ENCODE peak calls at places on chromosomes 16 and 17, in four cellular contexts. B, G, J and H are unnamed samples.

GRCh38 chr17:27861979-27862378 is 31.2 kb downstream of the LYRM9 start:
- DNase-seq in B (no peak), G (no peak), J (peak; percentile 67), H (no peak)

GRCh38 chr16:69064789-69065313 is 40.6 kb upstream of the HAS3 start:
- DNase-seq in B (no peak), G (no peak), J (no peak), H (peak; percentile 12)

GRCh38 chr17:44133918-44134476 is 7.7 kb upstream of the HROB start:
- DNase-seq in B (no peak), G (no peak), J (no peak), H (no peak)

GRCh38 chr17:44781553-44782348 is 23.0 kb downstream of the ADAM11 start:
- DNase-seq in B (no peak), G (no peak), J (no peak), H (no peak)

GRCh38 chr17:15945493-15946209 is 721 bp downstream of the ADORA2B start:
- DNase-seq in B (no peak), G (no peak), J (peak; percentile 46), H (peak; percentile 71)

GRCh38 chr16:30335598-30336474 is 19.3 kb downstream of the CD2BP2 start:
- DNase-seq in B (peak; percentile 22), G (peak; percentile 63), J (peak; percentile 34), H (peak; percentile 70)

GRCh38 chr16:30416624-30417298 is 9.4 kb downstream of the ZNF771 start:
- DNase-seq in B (no peak), G (no peak), J (no peak), H (no peak)

GRCh38 chr17:80187090-80187489 is 17.3 kb downstream of the CARD14 start:
- DNase-seq in B (no peak), G (no peak), J (no peak), H (no peak)

GRCh38 chr16:13587171-13587570 is 332.8 kb upstream of the ERCC4 start:
- DNase-seq in B (no peak), G (no peak), J (no peak), H (no peak)

GRCh38 chr16:82761236-82761635 is 134.5 kb downstream of the CDH13 start:
- DNase-seq in B (peak; percentile 43), G (no peak), J (no peak), H (peak; percentile 78)

GRCh38 chr17:79036181-79036580 is 12.2 kb downstream of the C1QTNF1 start:
- DNase-seq in B (no peak), G (no peak), J (no peak), H (peak; percentile 19)

GRCh38 chr17:78341559-78342437 is 18.1 kb downstream of the SOCS3 start:
- DNase-seq in B (peak; percentile 80), G (peak; percentile 87), J (peak; percentile 79), H (peak; percentile 89)

DNA sequence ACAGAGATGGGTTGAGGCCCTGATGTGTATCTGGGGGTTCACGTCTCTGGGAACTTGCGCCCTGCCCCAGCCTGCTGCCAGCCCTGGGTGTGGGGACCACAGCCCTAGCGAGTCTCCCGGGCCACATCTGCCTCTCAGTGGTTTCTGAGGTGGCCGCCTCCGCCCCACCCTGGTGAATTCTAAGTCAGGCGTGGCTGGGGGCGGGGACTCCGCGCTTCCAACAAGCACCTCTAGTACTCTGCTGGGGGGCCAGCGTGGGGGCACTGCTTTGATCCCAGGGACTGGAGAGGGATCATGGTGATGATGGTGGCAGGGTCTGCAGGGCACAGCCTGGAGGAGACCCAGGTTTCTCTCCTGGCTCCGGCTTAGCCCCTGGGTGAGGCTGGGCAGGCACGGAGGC is 3.6 kb downstream of the GLIS2 start:
- DNase-seq in B (no peak), G (peak; percentile 58), J (peak; percentile 59), H (peak; percentile 76)
- H3K4me3 ChIP-seq in B (no peak overlapping the region), G (no peak overlapping the region), J (no peak overlapping the region), H (no peak overlapping the region)

GRCh38 chr17:12574525-12574924 is 91.2 kb upstream of the MYOCD start:
- DNase-seq in B (no peak), G (no peak), J (no peak), H (no peak)
- H3K27ac ChIP-seq in B (no peak overlapping the region), G (no peak overlapping the region), J (no peak overlapping the region), H (no peak overlapping the region)

GRCh38 chr17:40111221-40112128 is 10.3 kb upstream of the MSL1 start:
- DNase-seq in B (peak; percentile 94), G (peak; percentile 98), J (peak; percentile 93), H (peak; percentile 99)
- H3K4me3 ChIP-seq in B (no peak overlapping the region), G (no peak overlapping the region), J (no peak overlapping the region), H (peak overlapping the region; percentile 4)

DNA sequence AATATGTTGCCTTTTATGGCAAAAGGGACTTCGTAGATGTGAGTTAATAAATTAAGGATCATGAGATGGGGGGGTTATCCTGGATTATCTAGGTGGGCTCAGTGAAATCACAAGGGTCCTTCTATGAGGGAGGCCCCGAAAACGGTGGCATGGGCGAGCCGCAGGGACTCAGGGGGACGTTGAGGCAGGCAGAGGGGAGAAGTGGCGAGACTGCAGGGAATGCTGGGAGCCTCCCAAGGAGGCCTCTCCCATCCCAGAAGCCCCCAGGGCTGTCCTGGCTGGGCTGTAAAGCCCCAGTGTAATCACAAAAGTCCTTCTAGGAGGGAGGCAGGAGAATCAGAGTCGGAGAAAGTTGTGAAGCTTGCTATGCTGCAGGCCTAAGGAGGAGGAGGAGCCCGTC is 35.0 kb downstream of the ITGAE start:
- DNase-seq in B (no peak), G (no peak), J (no peak), H (no peak)
- H3K27ac ChIP-seq in B (no peak overlapping the region), G (no peak overlapping the region), J (no peak overlapping the region), H (no peak overlapping the region)

DNA sequence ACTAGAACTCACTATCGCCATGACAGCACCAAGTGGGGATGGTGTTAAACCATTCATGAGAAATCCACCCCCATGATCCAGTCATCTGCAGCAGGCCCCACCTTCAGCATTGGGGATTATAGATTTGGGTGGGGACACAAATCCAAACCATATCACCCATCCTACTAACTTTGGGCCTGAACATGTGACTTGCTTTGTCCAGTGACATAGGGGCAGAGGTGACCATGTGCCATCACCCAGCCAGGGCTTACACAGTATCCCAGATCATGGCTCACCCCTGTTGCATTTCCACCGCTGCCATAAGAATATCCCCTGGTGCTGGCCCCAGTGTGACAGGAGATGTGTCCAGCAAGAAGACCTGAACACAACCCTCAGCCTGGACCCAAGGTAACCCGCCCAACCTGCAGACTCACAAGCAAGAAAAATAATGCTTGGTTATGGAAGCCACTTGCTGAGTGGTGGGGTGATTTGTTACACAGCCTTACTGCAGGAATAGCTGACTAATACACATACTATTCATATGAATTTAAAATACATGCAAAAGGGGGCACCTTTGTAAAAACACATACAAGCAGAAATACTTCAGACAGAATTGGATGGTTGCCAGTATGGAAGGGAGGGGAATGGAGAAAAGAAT is 130.9 kb downstream of the GSG1L start:
- DNase-seq in B (no peak), G (no peak), J (no peak), H (peak; percentile 29)
- H3K4me3 ChIP-seq in B (no peak overlapping the region), G (no peak overlapping the region), J (no peak overlapping the region), H (no peak overlapping the region)

GRCh38 chr17:7631398-7632380 is 1.8 kb downstream of the SHBG start:
- DNase-seq in B (no peak), G (no peak), J (no peak), H (no peak)

GRCh38 chr17:7629939-7630571 is at the start of gene SHBG:
- DNase-seq in B (no peak), G (peak; percentile 42), J (no peak), H (no peak)

GRCh38 chr17:7634384-7634783 is 4.4 kb downstream of the SHBG start:
- DNase-seq in B (peak; percentile 34), G (peak; percentile 80), J (peak; percentile 52), H (no peak)

GRCh38 chr17:7632492-7632894 is 2.6 kb downstream of the SHBG start:
- DNase-seq in B (peak; percentile 36), G (no peak), J (peak; percentile 32), H (no peak)

GRCh38 chr17:7633093-7633492 is 3.2 kb downstream of the SHBG start:
- DNase-seq in B (no peak), G (no peak), J (no peak), H (no peak)
- H3K27ac ChIP-seq in B (peak overlapping the region; percentile 23), G (no peak overlapping the region), J (no peak overlapping the region), H (no peak overlapping the region)

GRCh38 chr17:14084955-14085354 is 15.7 kb downstream of the COX10 start:
- DNase-seq in B (no peak), G (no peak), J (no peak), H (no peak)

GRCh38 chr17:14082848-14083247 is 13.5 kb downstream of the COX10 start:
- DNase-seq in B (no peak), G (no peak), J (no peak), H (no peak)

GRCh38 chr17:14091367-14091766 is 22.1 kb downstream of the COX10 start:
- DNase-seq in B (no peak), G (no peak), J (no peak), H (no peak)

GRCh38 chr17:14089179-14089578 is 19.9 kb downstream of the COX10 start:
- DNase-seq in B (no peak), G (no peak), J (no peak), H (no peak)

GRCh38 chr17:14086189-14086588 is 16.9 kb downstream of the COX10 start:
- DNase-seq in B (no peak), G (no peak), J (no peak), H (no peak)
- H3K4me3 ChIP-seq in B (no peak overlapping the region), G (no peak overlapping the region), J (no peak overlapping the region), H (no peak overlapping the region)

DNA sequence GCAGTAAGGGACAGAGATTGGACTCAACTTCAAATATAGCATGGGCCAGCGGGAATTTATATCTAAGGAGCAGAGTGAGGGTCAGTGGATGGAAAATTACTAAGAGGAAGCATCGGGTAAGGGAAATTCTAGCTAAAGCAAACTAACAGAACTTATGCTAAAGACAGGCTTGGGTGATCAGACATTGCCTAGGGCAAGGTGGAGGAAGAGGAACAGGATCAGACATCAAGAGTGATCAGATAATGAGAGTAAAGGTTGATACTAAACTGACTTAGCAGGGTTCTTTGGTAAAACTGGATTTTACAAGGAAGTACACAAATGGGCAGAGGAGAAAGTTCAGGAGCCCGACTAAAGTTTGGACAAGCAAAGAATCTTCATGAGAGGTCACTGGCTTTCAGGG is 86.3 kb upstream of the TOM1L1 start:
- DNase-seq in B (no peak), G (no peak), J (no peak), H (no peak)
- H3K27ac ChIP-seq in B (no peak overlapping the region), G (no peak overlapping the region), J (no peak overlapping the region), H (no peak overlapping the region)

GRCh38 chr16:57233944-57234706 is 10.9 kb upstream of the ARL2BP start:
- DNase-seq in B (no peak), G (no peak), J (no peak), H (no peak)
- H3K4me3 ChIP-seq in B (no peak overlapping the region), G (no peak overlapping the region), J (no peak overlapping the region), H (no peak overlapping the region)